ENCODE peak calls at places on chromosomes 4 and X, in seven cellular contexts. Q is transverse colon, Z is lower leg skin, O is body of pancreas, X is H54, E is esophagus squamous epithelium, T is Peyer's patch. K is an unnamed sample.

GRCh38 chrX:129788527-129788926 is 8.8 kb downstream of the SASH3 start:
- DNase-seq in Q (no peak), Z (no peak), O (no peak), X (no peak), E (no peak), T (no peak), K (no peak)

GRCh38 chr4:6364581-6364980 is 94.9 kb downstream of the WFS1 start:
- DNase-seq in Q (no peak), Z (no peak), O (no peak), X (no peak), E (no peak), T (no peak), K (no peak)

GRCh38 chrX:15973941-15974340 is 119.3 kb upstream of the AP1S2 start:
- DNase-seq in Q (no peak), Z (no peak), O (peak; percentile 7), X (no peak), E (no peak), T (no peak), K (no peak)

GRCh38 chrX:147217334-147217733 is 402.8 kb upstream of the CXorf51A start:
- DNase-seq in Q (no peak), Z (no peak), O (no peak), X (no peak), E (no peak), T (no peak), K (no peak)

GRCh38 chr4:83208776-83209365 is 75.7 kb downstream of the COQ2 start:
- DNase-seq in Q (no peak), Z (no peak), O (no peak), X (no peak), E (no peak), T (no peak), K (no peak)

GRCh38 chrX:69133561-69134542 is 31.4 kb downstream of the PJA1 start:
- DNase-seq in Q (no peak), Z (no peak), O (peak; percentile 23), X (peak; percentile 59), E (no peak), T (no peak), K (no peak)

GRCh38 chr4:107994894-107995293 is 5.2 kb downstream of the HADH start:
- DNase-seq in Q (no peak), Z (no peak), O (no peak), X (no peak), E (no peak), T (no peak), K (peak; percentile 74)

GRCh38 chr4:36385951-36386561 is 104.6 kb downstream of the DTHD1 start:
- DNase-seq in Q (peak; percentile 11), Z (no peak), O (peak; percentile 30), X (no peak), E (no peak), T (no peak), K (no peak)

GRCh38 chr4:78323439-78323838 is 228.1 kb upstream of the ANXA3 start:
- DNase-seq in Q (no peak), Z (no peak), O (no peak), X (no peak), E (no peak), T (no peak), K (no peak)

GRCh38 chrX:111823068-111823467 is 52.9 kb upstream of the TRPC5OS start:
- DNase-seq in Q (no peak), Z (no peak), O (no peak), X (peak; percentile 2), E (no peak), T (no peak), K (no peak)

GRCh38 chr4:95610170-95610569 is 61.4 kb upstream of the UNC5C start:
- DNase-seq in Q (no peak), Z (no peak), O (no peak), X (no peak), E (no peak), T (no peak), K (no peak)

GRCh38 chr4:3601992-3602391 is 69.8 kb upstream of the LRPAP1 start:
- DNase-seq in Q (no peak), Z (no peak), O (no peak), X (no peak), E (no peak), T (no peak), K (no peak)

GRCh38 chr4:113232194-113232593 is 182.7 kb downstream of the ANK2 start:
- DNase-seq in Q (no peak), Z (no peak), O (no peak), X (no peak), E (no peak), T (no peak), K (no peak)

GRCh38 chr4:25585901-25586523 is 69.6 kb upstream of the SLC34A2 start:
- DNase-seq in Q (no peak), Z (no peak), O (no peak), X (no peak), E (no peak), T (no peak), K (no peak)

GRCh38 chr4:175514174-175514573 is 297.9 kb downstream of the GPM6A start:
- DNase-seq in Q (no peak), Z (no peak), O (no peak), X (no peak), E (no peak), T (no peak), K (no peak)

GRCh38 chrX:78119521-78120227 is 15.6 kb downstream of the PGK1 start:
- DNase-seq in Q (no peak), Z (no peak), O (no peak), X (no peak), E (no peak), T (no peak), K (no peak)

GRCh38 chr4:112897548-112897947 is 151.9 kb upstream of the ANK2 start:
- DNase-seq in Q (no peak), Z (no peak), O (no peak), X (no peak), E (no peak), T (no peak), K (no peak)

GRCh38 chr4:15936495-15936894 is 2.0 kb downstream of the FGFBP1 start:
- DNase-seq in Q (peak; percentile 60), Z (no peak), O (no peak), X (no peak), E (no peak), T (no peak), K (no peak)

GRCh38 chr4:142706381-142706780 is 139.7 kb downstream of the INPP4B start:
- DNase-seq in Q (no peak), Z (no peak), O (no peak), X (no peak), E (no peak), T (no peak), K (no peak)

GRCh38 chrX:103817502-103817901 is 14.6 kb downstream of the RAB9B start:
- DNase-seq in Q (no peak), Z (no peak), O (peak; percentile 12), X (no peak), E (no peak), T (no peak), K (peak; percentile 71)
- TF ChIP-seq POLR2A in Q (no peak), Z (no peak), O (no peak), X (no peak), E (no peak), T (no peak), K (no peak)

GRCh38 chrX:24027086-24027485 is at the start of gene KLHL15:
- DNase-seq in Q (no peak), Z (no peak), O (no peak), X (no peak), E (no peak), T (no peak), K (no peak)

GRCh38 chrX:24026403-24026801 is 584 bp downstream of the KLHL15 start:
- DNase-seq in Q (no peak), Z (no peak), O (no peak), X (no peak), E (no peak), T (no peak), K (peak; percentile 53)

GRCh38 chrX:24023972-24024664 is 2.9 kb downstream of the KLHL15 start:
- DNase-seq in Q (no peak), Z (peak; percentile 23), O (peak; percentile 2), X (no peak), E (no peak), T (no peak), K (peak; percentile 76)

GRCh38 chrX:24024819-24025740 is 1.9 kb downstream of the KLHL15 start:
- DNase-seq in Q (peak; percentile 86), Z (peak; percentile 96), O (peak; percentile 91), X (peak; percentile 33), E (peak; percentile 13), T (peak; percentile 86), K (peak; percentile 94)

DNA sequence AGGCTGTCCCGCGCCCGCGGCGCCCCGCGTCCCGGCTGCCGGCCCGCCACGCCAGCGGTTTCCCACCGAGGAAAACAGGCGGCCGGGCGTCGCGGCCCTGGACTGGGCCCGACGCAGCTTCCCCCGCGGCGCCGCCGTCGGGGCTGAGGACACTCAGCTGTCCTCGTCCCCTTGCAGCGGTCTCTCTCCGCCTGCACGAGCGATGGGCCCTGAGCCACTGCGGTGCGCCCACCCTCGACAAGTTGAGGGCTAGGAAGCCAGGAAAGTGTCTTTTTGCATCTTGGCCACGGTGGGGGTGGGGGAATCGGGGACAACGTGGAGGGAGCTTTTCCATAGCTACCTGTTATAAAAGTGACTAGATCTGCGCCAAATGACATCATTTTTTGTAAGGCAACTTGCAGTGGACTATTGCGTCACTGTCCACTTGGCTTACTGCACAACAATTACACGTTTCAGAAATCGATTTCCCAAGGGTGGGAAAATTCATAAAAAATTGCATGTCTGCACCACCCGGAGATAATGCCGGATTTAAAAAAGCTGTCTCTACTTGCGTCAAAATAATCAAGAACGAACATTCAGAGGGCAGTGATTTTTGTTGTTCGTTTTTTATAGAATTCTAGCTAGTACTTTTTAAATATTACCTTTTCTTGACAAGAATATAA is 1.1 kb downstream of the KLHL15 start:
- DNase-seq in Q (no peak), Z (no peak), O (peak; percentile 69), X (no peak), E (no peak), T (no peak), K (peak; percentile 81)
- TF ChIP-seq POLR2A in Q (peak; percentile 11), Z (no peak), O (peak; percentile 61), X (no peak), E (no peak), T (peak; percentile 18), K (peak; percentile 43)

GRCh38 chrX:119238557-119238956 is 2.5 kb downstream of the PGRMC1 start:
- DNase-seq in Q (no peak), Z (no peak), O (no peak), X (no peak), E (no peak), T (no peak), K (peak; percentile 48)

GRCh38 chrX:119236599-119237525 is 777 bp downstream of the PGRMC1 start:
- DNase-seq in Q (peak; percentile 50), Z (peak; percentile 86), O (peak; percentile 58), X (no peak), E (no peak), T (peak; percentile 58), K (peak; percentile 46)

GRCh38 chrX:119237526-119238035 is 1.5 kb downstream of the PGRMC1 start:
- DNase-seq in Q (no peak), Z (no peak), O (no peak), X (no peak), E (no peak), T (no peak), K (peak; percentile 12)

GRCh38 chrX:119234931-119235555 is 1.0 kb upstream of the PGRMC1 start:
- DNase-seq in Q (no peak), Z (no peak), O (no peak), X (no peak), E (no peak), T (no peak), K (no peak)

GRCh38 chrX:119235872-119236598 is at the start of gene PGRMC1:
- DNase-seq in Q (peak; percentile 84), Z (peak; percentile 96), O (peak; percentile 83), X (peak; percentile 60), E (peak; percentile 11), T (peak; percentile 87), K (peak; percentile 91)
- TF ChIP-seq POLR2A in Q (peak; percentile 91), Z (peak; percentile 32), O (peak; percentile 92), X (peak; percentile 91), E (no peak), T (peak; percentile 74), K (peak; percentile 75)

GRCh38 chrX:48475774-48476577 is at the start of gene FTSJ1:
- DNase-seq in Q (peak; percentile 90), Z (peak; percentile 97), O (peak; percentile 94), X (peak; percentile 23), E (peak; percentile 45), T (peak; percentile 88), K (peak; percentile 90)
- TF ChIP-seq POLR2A in Q (peak; percentile 58), Z (no peak), O (peak; percentile 75), X (peak; percentile 56), E (no peak), T (peak; percentile 36), K (peak; percentile 45)